ENCODE peak calls at places on chromosomes 7 and 10, in six cellular contexts. K is neural crest cell, P is transverse colon, V is fibroblast of lung, A is fibroblast of the aortic adventitia, Q is WTC11. R is an unnamed sample.
A peak's percentile ranks its signal among the peaks of the same experiment; 100 is the strongest.

GRCh38 chr7:142033154-142033553 is 37.5 kb downstream of the MGAM start:
- DNase-seq in A (no peak), P (no peak), Q (no peak), V (no peak), K (no peak), R (no peak)

GRCh38 chr7:12715372-12716133 is 28.1 kb downstream of the ARL4A start:
- DNase-seq in V (peak; percentile 99), A (peak; percentile 97), K (peak; percentile 40), P (peak; percentile 83), Q (peak; percentile 26), R (peak; percentile 98)

GRCh38 chr7:144256112-144256511 is 8.5 kb downstream of the OR2A7 start:
- DNase-seq in A (peak; percentile 37), P (no peak), Q (peak; percentile 12), K (no peak), V (peak; percentile 75), R (peak; percentile 79)

GRCh38 chr10:34959321-34959720 is 130.8 kb downstream of the CUL2 start:
- DNase-seq in V (no peak), P (no peak), Q (no peak), A (no peak), K (peak; percentile 25), R (no peak)

GRCh38 chr7:40757097-40757496 is 622.3 kb downstream of the SUGCT start:
- DNase-seq in K (no peak), P (no peak), Q (no peak), A (peak; percentile 36), V (no peak), R (no peak)

GRCh38 chr7:100013328-100013676 is 2.1 kb upstream of the ZKSCAN1 start:
- DNase-seq in A (no peak), V (no peak), K (no peak), P (no peak), Q (no peak), R (no peak)

GRCh38 chr7:3408814-3409595 is 108.0 kb downstream of the SDK1 start:
- DNase-seq in P (no peak), V (no peak), A (no peak), Q (no peak), K (no peak), R (no peak)

GRCh38 chr7:155467846-155468821 is 10.2 kb downstream of the EN2 start:
- DNase-seq in P (no peak), A (no peak), K (no peak), Q (peak; percentile 65), V (no peak), R (no peak)

DNA sequence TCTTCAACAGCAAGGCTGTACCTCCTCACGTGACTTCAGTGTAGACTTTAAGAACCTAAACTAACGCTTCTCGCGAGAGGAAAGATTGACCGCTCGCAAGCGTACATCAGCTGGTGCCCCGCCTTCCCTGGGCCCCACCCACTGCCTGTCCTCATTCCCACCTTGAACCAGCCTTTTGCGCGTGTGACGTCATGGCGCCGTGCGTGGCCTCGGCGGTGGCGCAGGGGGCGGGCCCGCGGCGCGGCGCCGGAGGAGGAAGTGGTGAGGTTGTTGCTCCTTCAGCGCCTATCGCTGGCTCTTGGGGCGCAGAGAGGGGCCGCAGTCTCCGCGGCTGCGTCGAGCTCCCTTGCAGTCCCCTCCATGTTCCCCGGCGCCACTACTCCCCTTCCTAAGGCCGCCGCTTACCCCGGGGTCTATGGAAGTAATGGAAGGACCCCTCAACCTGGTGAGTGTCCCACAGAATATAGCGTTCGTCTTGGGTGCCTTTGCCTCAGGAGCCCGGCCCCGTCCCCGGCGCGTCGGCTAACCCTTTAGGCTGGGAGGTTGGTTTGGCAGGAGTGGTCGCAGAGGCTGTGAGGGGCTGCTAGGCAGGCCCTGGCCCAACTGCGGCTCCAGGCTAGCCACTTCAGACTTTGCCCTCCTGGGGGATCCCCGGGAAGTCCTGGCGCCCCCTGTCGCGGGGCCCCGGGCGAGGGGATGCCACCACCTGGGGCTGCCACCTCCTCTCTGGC is at the start of gene NRBF2:
- DNase-seq in P (peak; percentile 98), A (peak; percentile 99), K (peak; percentile 90), Q (peak; percentile 96), V (peak; percentile 99), R (peak; percentile 98)
- TF ChIP-seq CTCF in P (no peak), A (peak; percentile 21), K (peak; percentile 43), Q (no peak), V (peak; percentile 16), R (peak; percentile 18)

DNA sequence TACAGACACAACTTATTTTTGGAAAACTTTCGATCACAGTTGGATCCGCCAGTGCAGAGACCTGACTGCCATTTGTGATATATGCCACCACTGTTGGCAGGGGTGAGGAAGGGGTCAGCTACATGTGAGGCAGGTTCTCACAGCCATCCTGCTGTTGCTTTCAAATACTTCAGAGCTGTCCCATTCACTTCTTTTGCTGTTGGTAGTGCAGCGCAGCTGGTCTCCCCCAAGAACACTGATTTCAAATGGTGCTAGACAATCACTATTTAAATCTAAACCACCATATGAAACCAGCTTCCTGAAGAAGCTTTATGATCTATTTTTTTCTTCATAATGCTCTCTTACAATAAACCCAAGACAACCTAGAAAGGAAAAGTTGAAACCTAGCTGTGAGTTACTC is 143.2 kb upstream of the KLF14 start:
- DNase-seq in K (no peak), P (no peak), V (no peak), Q (no peak), A (no peak), R (no peak)
- TF ChIP-seq CTCF in K (no peak), P (no peak), V (no peak), Q (no peak), A (no peak), R (no peak)

DNA sequence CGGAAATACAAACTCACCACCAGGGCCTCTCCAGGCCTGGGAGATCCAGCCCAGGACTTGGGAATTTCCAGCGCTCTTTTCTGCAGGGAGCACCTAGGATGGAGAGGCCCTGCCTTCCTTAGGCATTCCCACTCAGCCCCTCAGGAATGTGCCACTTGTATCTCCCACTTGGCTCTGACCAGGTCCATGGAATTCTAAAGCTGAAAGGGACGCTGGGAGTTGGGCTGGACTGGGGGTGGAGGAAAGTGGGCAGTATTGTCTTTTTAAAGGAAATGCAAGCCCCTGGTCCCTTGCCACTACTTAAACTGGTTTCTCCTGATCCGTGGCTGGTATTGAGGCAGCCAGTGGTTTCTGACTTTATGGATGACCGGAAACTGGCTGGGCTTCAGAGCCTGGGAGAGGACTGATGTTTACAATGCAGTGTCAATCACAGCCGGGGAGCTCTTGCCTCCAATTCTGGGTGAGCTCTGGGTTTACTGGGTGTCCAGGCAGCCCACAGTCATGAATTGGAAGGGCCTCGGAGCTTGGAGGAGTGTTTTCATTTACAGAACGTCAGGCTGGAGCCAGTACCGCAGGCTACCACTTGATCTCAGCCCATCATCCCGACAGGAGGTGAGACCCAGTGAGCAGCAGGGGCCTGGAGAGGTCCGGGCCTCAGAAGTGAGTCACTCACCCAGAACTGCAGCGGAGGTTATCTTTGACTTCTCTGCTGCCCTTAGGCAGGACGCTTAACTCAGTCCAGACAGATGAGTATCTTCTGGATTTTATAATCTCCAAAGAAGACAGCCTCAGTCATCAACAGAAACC is 27.3 kb downstream of the AGAP3 start:
- DNase-seq in K (no peak), A (peak; percentile 80), Q (peak; percentile 42), V (peak; percentile 48), P (no peak), R (peak; percentile 76)
- TF ChIP-seq CTCF in K (no peak), A (no peak), Q (no peak), V (no peak), P (no peak), R (no peak)

GRCh38 chr10:8513155-8514147 is 459.0 kb downstream of the GATA3 start:
- DNase-seq in P (no peak), V (no peak), Q (peak; percentile 74), A (no peak), K (no peak), R (no peak)
- TF ChIP-seq CTCF in P (no peak), V (no peak), Q (peak; percentile 24), A (no peak), K (no peak), R (no peak)

GRCh38 chr7:962401-963081 is 8.1 kb upstream of the ADAP1 start:
- DNase-seq in Q (no peak), K (no peak), A (no peak), P (peak; percentile 3), V (no peak), R (no peak)

GRCh38 chr7:961546-962400 is 7.3 kb upstream of the ADAP1 start:
- DNase-seq in Q (no peak), K (no peak), V (no peak), A (no peak), P (peak; percentile 5), R (no peak)

GRCh38 chr7:964401-965231 is 10.1 kb upstream of the ADAP1 start:
- DNase-seq in A (peak; percentile 94), P (no peak), K (no peak), Q (peak; percentile 20), V (peak; percentile 28), R (peak; percentile 32)

GRCh38 chr7:966291-967069 is 8.9 kb downstream of the COX19 start:
- DNase-seq in K (no peak), V (no peak), A (no peak), P (no peak), Q (no peak), R (no peak)

GRCh38 chr7:963236-964078 is 9.0 kb upstream of the ADAP1 start:
- DNase-seq in A (no peak), P (no peak), Q (no peak), V (no peak), K (no peak), R (no peak)
- TF ChIP-seq CTCF in A (no peak), P (no peak), Q (no peak), V (no peak), K (no peak), R (no peak)

R was measured in MCF 10A.